ENCODE peak calls at places on chromosomes 1 and 21, in four cellular contexts. Z is K562, P is GM12878, S is HCT116. O is an unnamed sample.

GRCh38 chr1:79044974-79045650 is 38.6 kb upstream of the ADGRL4 start:
- DNase-seq in Z (no peak), S (peak), P (no peak), O (peak)

GRCh38 chr1:54220004-54220811 is 20.2 kb downstream of the MRPL37 start:
- DNase-seq in S (no peak), Z (no peak), P (no peak), O (no peak)

GRCh38 chr21:37742532-37742931 is 173.7 kb downstream of the KCNJ6 start:
- DNase-seq in Z (no peak), P (no peak), S (no peak), O (no peak)

GRCh38 chr1:51575406-51576084 is 41.3 kb upstream of the OSBPL9 start:
- DNase-seq in P (no peak), Z (no peak), S (no peak), O (no peak)

GRCh38 chr21:33105088-33105487 is 35.1 kb downstream of the OLIG1 start:
- DNase-seq in Z (no peak), P (no peak), S (no peak), O (no peak)

GRCh38 chr1:237154173-237154572 is 112.2 kb downstream of the RYR2 start:
- DNase-seq in S (no peak), P (no peak), Z (no peak), O (no peak)

GRCh38 chr21:42513151-42513984 is at the start of gene SLC37A1:
- DNase-seq in S (no peak), Z (peak), P (no peak), O (no peak)

GRCh38 chr1:41547781-41548560 is 63.5 kb upstream of the EDN2 start:
- DNase-seq in P (no peak), Z (no peak), S (no peak), O (no peak)

GRCh38 chr1:46525253-46525983 is 26.0 kb downstream of the KNCN start:
- DNase-seq in Z (no peak), S (no peak), P (no peak), O (no peak)

GRCh38 chr1:113652773-113653172 is 106.5 kb downstream of the PHTF1 start:
- DNase-seq in Z (no peak), S (no peak), P (no peak), O (no peak)

GRCh38 chr1:53634571-53634979 is 104.4 kb downstream of the GLIS1 start:
- DNase-seq in S (no peak), Z (no peak), P (no peak), O (peak)

GRCh38 chr1:46448109-46448911 is 41.3 kb upstream of the DMBX1 start:
- DNase-seq in P (no peak), S (no peak), Z (no peak), O (peak)

GRCh38 chr1:70221241-70222077 is at the start of gene SRSF11:
- DNase-seq in P (peak), S (peak), Z (peak), O (peak)

GRCh38 chr1:5456090-5456789 is 536.0 kb downstream of the NPHP4 start:
- DNase-seq in Z (peak), P (no peak), S (no peak), O (no peak)

GRCh38 chr1:70033266-70033873 is 172.0 kb downstream of the LRRC40 start:
- DNase-seq in S (no peak), P (no peak), Z (no peak), O (no peak)

GRCh38 chr1:31651766-31652165 is 7.1 kb upstream of the PEF1 start:
- DNase-seq in S (no peak), Z (no peak), P (no peak), O (no peak)

GRCh38 chr1:19934336-19934735 is 10.9 kb upstream of the PLA2G2E start:
- DNase-seq in Z (no peak), S (no peak), P (no peak), O (no peak)

GRCh38 chr1:29370067-29370466 is 133.7 kb downstream of the PTPRU start:
- DNase-seq in S (no peak), Z (no peak), P (no peak), O (no peak)

GRCh38 chr1:97427371-97427770 is 493.5 kb downstream of the DPYD start:
- DNase-seq in P (peak), S (no peak), Z (no peak), O (no peak)

DNA sequence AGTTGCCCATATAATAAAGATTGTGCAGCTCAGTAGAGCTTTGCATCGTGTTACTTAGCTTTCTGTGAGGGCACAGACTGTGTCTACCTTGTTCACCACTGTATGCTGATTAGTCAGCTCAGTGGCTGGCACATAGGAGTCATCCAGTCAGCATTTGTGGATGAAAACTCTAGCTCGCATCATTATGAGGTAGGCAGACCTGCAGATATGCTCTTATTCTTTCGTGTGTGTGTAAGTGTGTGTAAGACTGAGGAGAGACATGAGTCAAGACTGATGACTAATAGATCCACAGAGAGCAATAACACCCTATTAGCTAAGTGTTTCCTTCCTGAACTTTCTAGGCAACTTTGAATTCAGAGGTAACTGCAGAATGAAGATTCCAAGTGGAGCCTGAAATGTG is 17.1 kb downstream of the TTF2 start:
- DNase-seq in S (peak), Z (no peak), P (no peak), O (no peak)
- TF ChIP-seq EGR1 in S (no peak), Z (no peak), P (no peak), O (no peak)

GRCh38 chr1:85372683-85373446 is 92.1 kb downstream of the DDAH1 start:
- DNase-seq in S (no peak), Z (no peak), P (no peak), O (no peak)
- TF ChIP-seq EGR1 in S (no peak), Z (no peak), P (no peak), O (no peak)

GRCh38 chr1:194535369-194535768 is 1349.0 kb upstream of the B3GALT2 start:
- DNase-seq in S (no peak), Z (peak), P (no peak), O (no peak)
- TF ChIP-seq EGR1 in S (no peak), Z (no peak), P (no peak), O (no peak)

GRCh38 chr1:167984886-167985489 is 48.1 kb upstream of the MPC2 start:
- DNase-seq in Z (peak), S (no peak), P (no peak), O (no peak)
- TF ChIP-seq EGR1 in Z (no peak), S (no peak), P (no peak), O (no peak)

DNA sequence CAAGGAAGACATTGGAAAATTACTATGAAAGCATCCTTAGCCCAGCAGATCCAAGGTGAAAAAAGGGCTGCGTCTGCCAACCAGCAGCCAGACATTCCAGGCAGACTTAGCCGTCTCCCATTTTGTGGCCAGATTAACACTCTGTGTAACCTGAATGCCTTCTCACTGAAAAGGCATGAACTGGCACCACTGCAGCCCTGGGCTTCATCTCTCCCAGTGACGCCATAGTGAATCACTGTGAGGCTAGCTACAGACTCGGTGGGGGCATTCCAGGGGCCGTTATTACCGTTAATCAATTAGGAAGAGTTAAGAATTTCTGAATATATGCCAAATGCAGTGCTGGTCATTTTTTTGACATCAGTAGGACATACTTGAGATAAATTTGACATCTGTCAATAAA is 627.4 kb downstream of the LMO4 start:
- DNase-seq in P (no peak), Z (no peak), S (peak), O (no peak)
- TF ChIP-seq EGR1 in P (no peak), Z (no peak), S (no peak), O (no peak)

DNA sequence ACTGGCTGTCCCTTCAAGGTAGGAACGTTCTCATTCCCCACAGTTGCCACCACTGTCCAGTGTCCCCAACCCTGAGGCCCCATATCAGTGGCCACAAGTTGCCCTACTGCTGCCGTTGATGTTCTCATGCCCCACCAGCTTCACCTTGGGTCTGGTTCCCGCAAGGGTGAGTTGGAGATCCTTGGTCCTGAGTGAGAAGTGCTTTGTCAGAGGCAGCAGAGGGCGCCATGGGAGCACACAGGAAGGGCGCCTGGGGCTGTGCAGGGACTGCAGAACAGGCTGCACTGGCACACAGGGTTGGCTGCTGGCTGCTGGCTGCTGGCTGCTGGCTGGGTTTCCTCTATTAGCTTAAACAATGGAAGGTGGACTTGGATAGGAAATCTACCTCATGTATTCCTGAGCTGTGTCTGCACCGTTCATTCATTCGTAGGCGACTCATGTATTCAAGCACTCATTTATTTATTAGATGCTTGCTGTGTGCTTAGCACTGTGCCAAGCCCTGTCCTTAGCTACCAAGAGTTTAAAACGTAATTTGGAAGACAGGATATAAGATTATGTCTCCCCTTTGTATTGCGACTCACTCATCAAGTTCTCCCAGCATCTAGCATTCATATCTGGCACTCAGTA is 2.1 kb upstream of the S100A9 start:
- DNase-seq in S (peak), P (no peak), Z (peak), O (peak)
- TF ChIP-seq EGR1 in S (no peak), P (no peak), Z (no peak), O (no peak)

GRCh38 chr1:213474054-213474453 is 423.0 kb downstream of the RPS6KC1 start:
- DNase-seq in P (no peak), S (no peak), Z (no peak), O (no peak)
- TF ChIP-seq EGR1 in P (no peak), S (no peak), Z (no peak), O (no peak)